ENCODE peak calls at places on chromosomes 13 and 19, in five cellular contexts. R is HepG2, X is K562, N is SK-N-SH, U is GM12878. A is an unnamed sample.

GRCh38 chr19:19670070-19670551 is 1.5 kb downstream of the ZNF101 start:
- DNase-seq in R (no peak), X (no peak), N (no peak), U (no peak), A (no peak)

GRCh38 chr13:93625536-93625935 is 398.9 kb downstream of the GPC6 start:
- DNase-seq in R (no peak), X (no peak), N (no peak), U (no peak), A (no peak)

GRCh38 chr19:13963603-13964105 is 11.3 kb downstream of the DCAF15 start:
- DNase-seq in R (no peak), X (no peak), N (no peak), U (no peak), A (no peak)

GRCh38 chr19:11421607-11422098 is 2.5 kb upstream of the RGL3 start:
- DNase-seq in R (no peak), X (peak; percentile 59), N (peak; percentile 77), U (no peak), A (no peak)

GRCh38 chr19:16326401-16327130 is 1.9 kb downstream of the KLF2 start:
- DNase-seq in R (no peak), X (no peak), N (no peak), U (no peak), A (no peak)

GRCh38 chr13:95714142-95714832 is 37.3 kb downstream of the DNAJC3 start:
- DNase-seq in R (no peak), X (no peak), N (no peak), U (no peak), A (peak; percentile 58)

GRCh38 chr19:2270572-2271515 is 11.1 kb downstream of the PEAK3 start:
- DNase-seq in R (peak; percentile 44), X (peak; percentile 84), N (peak; percentile 83), U (no peak), A (peak; percentile 92)

GRCh38 chr19:7427944-7428343 is 60.9 kb downstream of the PEX11G start:
- DNase-seq in R (no peak), X (no peak), N (no peak), U (no peak), A (no peak)

GRCh38 chr13:44573790-44574465 is 2.2 kb downstream of the TSC22D1 start:
- DNase-seq in R (peak; percentile 11), X (peak; percentile 44), N (peak; percentile 27), U (no peak), A (no peak)

GRCh38 chr13:97347255-97347653 is 86.7 kb upstream of the RAP2A start:
- DNase-seq in R (no peak), X (no peak), N (no peak), U (no peak), A (no peak)

GRCh38 chr13:113650275-113650674 is 7.7 kb downstream of the ATP4B start:
- DNase-seq in R (no peak), X (no peak), N (no peak), U (no peak), A (no peak)

GRCh38 chr13:96982672-96983071 is 11.6 kb downstream of the OXGR1 start:
- DNase-seq in R (no peak), X (no peak), N (no peak), U (no peak), A (no peak)

GRCh38 chr13:20492641-20493040 is 33.0 kb downstream of the CRYL1 start:
- DNase-seq in R (peak; percentile 46), X (peak; percentile 53), N (no peak), U (no peak), A (peak; percentile 20)

GRCh38 chr13:20474515-20474914 is 51.1 kb downstream of the CRYL1 start:
- DNase-seq in R (no peak), X (no peak), N (no peak), U (no peak), A (no peak)

GRCh38 chr19:6062961-6063575 is 47.2 kb downstream of the RFX2 start:
- DNase-seq in R (no peak), X (no peak), N (no peak), U (no peak), A (no peak)

GRCh38 chr13:44267966-44268365 is 105.7 kb upstream of the SERP2 start:
- DNase-seq in R (no peak), X (no peak), N (no peak), U (no peak), A (no peak)

GRCh38 chr19:16611121-16611520 is 16.9 kb downstream of the MED26 start:
- DNase-seq in R (no peak), X (no peak), N (no peak), U (no peak), A (no peak)

GRCh38 chr19:31338069-31338767 is 11.0 kb downstream of the TSHZ3 start:
- DNase-seq in R (peak; percentile 18), X (peak; percentile 32), N (peak; percentile 80), U (no peak), A (no peak)

GRCh38 chr19:55594996-55595530 is 4.3 kb downstream of the FIZ1 start:
- DNase-seq in R (no peak), X (no peak), N (no peak), U (no peak), A (no peak)

GRCh38 chr13:112103971-112104872 is 37.3 kb downstream of the SOX1 start:
- DNase-seq in R (no peak), X (no peak), N (no peak), U (no peak), A (no peak)
- TF ChIP-seq REST in R (no peak), X (no peak), N (no peak), U (no peak), A (no peak)

DNA sequence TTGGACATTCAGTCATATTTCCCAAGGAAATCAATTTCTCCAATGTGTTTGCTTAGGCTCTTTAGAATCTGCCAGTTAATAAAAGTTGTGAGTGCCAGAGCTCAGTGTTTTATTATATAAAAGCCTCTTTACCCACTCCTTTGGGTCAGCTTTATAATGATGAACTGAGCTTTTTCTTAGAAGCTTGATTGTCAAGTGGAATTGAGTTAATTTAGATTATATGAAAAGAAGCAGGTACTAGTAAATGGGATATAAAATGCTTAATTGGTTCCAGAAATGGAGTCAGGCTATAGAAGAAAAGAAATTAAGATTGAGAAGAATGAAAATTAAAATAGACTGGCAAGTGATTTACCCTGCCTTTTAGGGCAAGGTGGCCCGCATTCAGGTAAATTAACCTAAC is 363.2 kb downstream of the SLITRK6 start:
- DNase-seq in R (no peak), X (no peak), N (peak; percentile 38), U (no peak), A (no peak)
- TF ChIP-seq GABPA in R (no peak), X (no peak), N (no peak), U (no peak), A (no peak)

GRCh38 chr19:35115538-35115951 is at the start of gene FXYD3:
- DNase-seq in R (no peak), X (no peak), N (no peak), U (no peak), A (no peak)
- TF ChIP-seq POLR2AphosphoS5 in R (no peak), X (no peak), N (no peak), U (no peak), A (no peak)

GRCh38 chr19:40191836-40192646 is 815 bp downstream of the MAP3K10 start:
- DNase-seq in R (no peak), X (peak; percentile 68), N (peak; percentile 88), U (no peak), A (peak; percentile 24)
- TF ChIP-seq REST in R (no peak), X (no peak), N (no peak), U (no peak), A (no peak)

GRCh38 chr19:47854459-47854858 is 4.6 kb upstream of the TPRX2 start:
- DNase-seq in R (no peak), X (no peak), N (no peak), U (no peak), A (no peak)
- TF ChIP-seq GABPA in R (no peak), X (no peak), N (no peak), U (no peak), A (no peak)

GRCh38 chr19:12838182-12838890 is at the start of gene MAST1:
- DNase-seq in R (no peak), X (peak; percentile 82), N (peak; percentile 94), U (no peak), A (peak; percentile 31)

GRCh38 chr19:12837225-12837624 is 1.1 kb upstream of the MAST1 start:
- DNase-seq in R (no peak), X (no peak), N (no peak), U (no peak), A (no peak)

GRCh38 chr19:12841094-12841493 is 2.8 kb downstream of the MAST1 start:
- DNase-seq in R (no peak), X (peak; percentile 90), N (peak; percentile 63), U (no peak), A (no peak)

GRCh38 chr19:12840091-12841079 is 2.1 kb downstream of the MAST1 start:
- DNase-seq in R (no peak), X (peak; percentile 97), N (peak; percentile 90), U (no peak), A (peak; percentile 44)

DNA sequence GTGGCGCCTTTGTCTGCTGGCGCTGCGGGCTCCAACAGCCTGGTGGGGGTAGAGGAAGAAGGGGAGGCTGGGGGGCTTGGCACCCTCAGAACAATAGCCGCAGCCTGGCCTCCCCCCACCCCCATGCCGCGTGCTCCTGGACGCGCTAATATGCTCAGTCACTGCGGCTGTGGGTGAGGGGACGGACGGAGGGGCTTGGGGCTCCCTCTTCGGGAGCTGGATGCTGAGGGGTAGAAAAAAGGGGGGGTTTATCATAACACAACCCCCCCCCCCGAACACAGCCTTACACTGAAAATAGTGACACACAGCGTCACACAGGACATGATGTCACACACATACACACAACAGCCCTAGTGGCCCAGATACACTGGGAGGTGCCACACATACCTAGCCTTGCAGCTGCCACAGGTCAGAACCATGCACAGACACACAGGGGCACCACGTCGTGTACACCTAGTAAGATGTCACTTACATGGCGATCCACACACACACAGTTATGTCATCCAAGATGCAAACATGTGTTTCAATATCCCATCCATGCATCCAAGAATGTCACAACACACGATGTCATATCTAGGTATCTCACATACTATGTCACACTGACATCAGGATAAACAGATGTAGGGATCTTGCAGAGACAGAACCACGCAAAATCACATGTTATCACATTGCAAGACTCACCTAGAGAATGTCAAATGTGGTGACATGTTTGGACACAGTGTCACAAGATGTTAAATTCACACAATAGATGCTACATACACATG is 760 bp downstream of the MAST1 start:
- DNase-seq in R (no peak), X (no peak), N (peak; percentile 55), U (no peak), A (no peak)
- TF ChIP-seq POLR2AphosphoS5 in R (no peak), X (no peak), N (no peak), U (no peak), A (no peak)

DNA sequence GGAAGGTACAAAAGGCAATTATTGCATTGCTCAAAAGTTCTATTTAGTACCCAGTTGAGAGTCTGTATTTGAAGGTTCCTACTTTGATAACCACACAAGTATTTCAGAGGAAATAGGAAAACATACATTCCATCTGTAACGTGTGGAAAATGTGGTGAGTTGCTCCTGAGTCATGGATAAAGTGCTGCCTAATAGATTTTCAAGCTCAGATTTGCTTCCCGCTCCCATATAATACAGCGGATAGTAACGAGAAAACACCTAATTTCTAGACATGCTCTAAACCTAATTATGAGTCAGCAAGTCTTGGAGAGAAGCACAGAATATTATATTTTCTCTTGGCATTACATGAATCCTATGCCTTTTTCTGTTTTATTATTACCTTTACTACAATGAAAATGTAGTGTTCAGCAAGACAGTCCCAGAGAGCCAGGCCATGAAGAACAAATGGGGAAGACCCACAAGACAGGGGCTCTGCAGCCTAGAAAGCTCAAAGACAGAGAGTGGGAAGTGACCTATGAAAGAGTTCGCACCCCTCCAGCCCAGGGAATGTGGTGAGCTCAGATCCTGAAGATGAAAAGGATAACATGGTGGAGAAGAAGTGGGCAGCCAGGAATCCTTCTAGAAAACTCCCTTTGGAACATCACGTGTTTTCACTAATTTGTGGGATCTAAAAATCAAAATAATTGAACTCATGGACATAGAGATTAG is 116.1 kb downstream of the STARD13 start:
- DNase-seq in R (no peak), X (no peak), N (no peak), U (no peak), A (no peak)
- TF ChIP-seq REST in R (no peak), X (no peak), N (no peak), U (no peak), A (no peak)

A was measured in HL-60.